ENCODE peak calls at places on chromosome 21, in four cellular contexts. J is fibroblast of the aortic adventitia, H is KBM-7, A is mesenchymal stem cell. V is an unnamed sample.

GRCh38 chr21:36089946-36090345 is 20.1 kb downstream of the CBR1 start:
- DNase-seq in J (no peak), H (no peak), A (no peak), V (no peak)

GRCh38 chr21:34006603-34007168 is 66.7 kb upstream of the MRPS6 start:
- DNase-seq in J (no peak), H (no peak), A (no peak), V (no peak)

GRCh38 chr21:45019076-45019886 is 55.1 kb upstream of the ADARB1 start:
- DNase-seq in J (no peak), H (no peak), A (peak), V (no peak)

GRCh38 chr21:34795152-34796141 is 126.7 kb downstream of the CLIC6 start:
- DNase-seq in J (peak), H (no peak), A (peak), V (no peak)

GRCh38 chr21:45069711-45070110 is 4.7 kb upstream of the ADARB1 start:
- DNase-seq in J (no peak), H (no peak), A (peak), V (no peak)

GRCh38 chr21:41290106-41290799 is 26.3 kb upstream of the FAM3B start:
- DNase-seq in J (no peak), H (no peak), A (no peak), V (no peak)

GRCh38 chr21:15732290-15732995 is 2.7 kb downstream of the USP25 start:
- DNase-seq in J (peak), H (peak), A (peak), V (peak)

GRCh38 chr21:24076179-24076578 is 1531.1 kb downstream of the MRPL39 start:
- DNase-seq in J (peak), H (peak), A (no peak), V (no peak)

GRCh38 chr21:45331521-45332257 is 44.0 kb upstream of the POFUT2 start:
- DNase-seq in J (no peak), H (no peak), A (no peak), V (no peak)

GRCh38 chr21:17576080-17576835 is 36.4 kb downstream of the BTG3 start:
- DNase-seq in J (no peak), H (no peak), A (no peak), V (no peak)

GRCh38 chr21:44626262-44626661 is 631 bp upstream of the KRTAP10-9 start:
- DNase-seq in J (no peak), H (no peak), A (no peak), V (no peak)

V was measured in GF-D8.